ENCODE peak calls at places on chromosome 17, in four cellular contexts. F is A549, R is IMR-90, I is K562. J is an unnamed sample.

GRCh38 chr17:17535957-17536356 is 39.8 kb upstream of the RASD1 start:
- DNase-seq in F (peak), R (peak), I (no peak), J (no peak)

GRCh38 chr17:17053446-17054379 is 11.5 kb downstream of the MPRIP start:
- DNase-seq in F (no peak), R (no peak), I (no peak), J (no peak)

GRCh38 chr17:6572997-6573396 is 16.6 kb upstream of the PITPNM3 start:
- DNase-seq in F (no peak), R (no peak), I (no peak), J (no peak)

GRCh38 chr17:48162946-48163506 is 55.5 kb downstream of the SNX11 start:
- DNase-seq in F (peak), R (no peak), I (no peak), J (no peak)

GRCh38 chr17:29977836-29978235 is 36.4 kb downstream of the EFCAB5 start:
- DNase-seq in F (no peak), R (peak), I (no peak), J (no peak)

GRCh38 chr17:75571197-75571884 is 16.3 kb upstream of the MYO15B start:
- DNase-seq in F (no peak), R (peak), I (no peak), J (peak)

GRCh38 chr17:49358638-49359247 is 3.3 kb downstream of the ZNF652 start:
- DNase-seq in F (no peak), R (no peak), I (no peak), J (peak)

GRCh38 chr17:80036715-80037477 is 454 bp downstream of the CCDC40 start:
- DNase-seq in F (peak), R (no peak), I (peak), J (no peak)

GRCh38 chr17:65057520-65058075 is 1.1 kb upstream of the GNA13 start:
- DNase-seq in F (no peak), R (no peak), I (no peak), J (no peak)

GRCh38 chr17:57011482-57012015 is 33.6 kb downstream of the SCPEP1 start:
- DNase-seq in F (no peak), R (no peak), I (no peak), J (no peak)

GRCh38 chr17:7229504-7229903 is 4.8 kb downstream of the DVL2 start:
- DNase-seq in F (no peak), R (no peak), I (no peak), J (no peak)

GRCh38 chr17:55889271-55889670 is 138.4 kb downstream of the PCTP start:
- DNase-seq in F (no peak), R (no peak), I (no peak), J (no peak)

GRCh38 chr17:29368161-29368560 is 22.0 kb upstream of the TAOK1 start:
- DNase-seq in F (no peak), R (no peak), I (no peak), J (no peak)

GRCh38 chr17:6495450-6496115 is 51.3 kb downstream of the PIMREG start:
- DNase-seq in F (no peak), R (no peak), I (no peak), J (no peak)

GRCh38 chr17:61672140-61672539 is 81.1 kb upstream of the NACA2 start:
- DNase-seq in F (no peak), R (no peak), I (no peak), J (no peak)

GRCh38 chr17:75945202-75945601 is 4.4 kb upstream of the FBF1 start:
- DNase-seq in F (no peak), R (no peak), I (no peak), J (no peak)

GRCh38 chr17:68455756-68456528 is 1.4 kb downstream of the WIPI1 start:
- DNase-seq in F (no peak), R (peak), I (no peak), J (no peak)

GRCh38 chr17:28726912-28727726 is 1.1 kb upstream of the TLCD1 start:
- DNase-seq in F (peak), R (peak), I (peak), J (peak)

GRCh38 chr17:1643293-1643998 is 2.1 kb downstream of the SCARF1 start:
- DNase-seq in F (peak), R (no peak), I (no peak), J (no peak)

GRCh38 chr17:49756805-49757496 is 7.0 kb downstream of the FAM117A start:
- DNase-seq in F (no peak), R (no peak), I (no peak), J (no peak)

GRCh38 chr17:78359216-78359935 is 501 bp downstream of the SOCS3 start:
- DNase-seq in F (peak), R (no peak), I (peak), J (no peak)

GRCh38 chr17:56593073-56593740 is at the start of gene NOG:
- DNase-seq in F (peak), R (peak), I (peak), J (no peak)

GRCh38 chr17:34980681-34981537 is 597 bp downstream of the LIG3 start:
- DNase-seq in F (peak), R (peak), I (peak), J (peak)

GRCh38 chr17:3848229-3848628 is 2.2 kb upstream of the NCBP3 start:
- DNase-seq in F (no peak), R (no peak), I (no peak), J (no peak)

GRCh38 chr17:55466671-55467070 is 44.6 kb downstream of the SMIM36 start:
- DNase-seq in F (no peak), R (no peak), I (no peak), J (peak)

GRCh38 chr17:9336817-9337216 is 238.8 kb downstream of the STX8 start:
- DNase-seq in F (no peak), R (no peak), I (no peak), J (peak)

GRCh38 chr17:77995146-77995852 is 36.8 kb downstream of the TNRC6C start:
- DNase-seq in F (no peak), R (no peak), I (no peak), J (no peak)

GRCh38 chr17:54626146-54626703 is 274.4 kb upstream of the TOM1L1 start:
- DNase-seq in F (no peak), R (no peak), I (no peak), J (no peak)

GRCh38 chr17:49045376-49045775 is 48.2 kb downstream of the IGF2BP1 start:
- DNase-seq in F (no peak), R (peak), I (no peak), J (no peak)

GRCh38 chr17:43767053-43767712 is 8.6 kb upstream of the SOST start:
- DNase-seq in F (no peak), R (no peak), I (no peak), J (no peak)

GRCh38 chr17:29045734-29046133 is 2.8 kb downstream of the PIPOX start:
- DNase-seq in F (no peak), R (no peak), I (no peak), J (no peak)

GRCh38 chr17:1455748-1456599 is at the start of gene CRK:
- DNase-seq in F (peak), R (peak), I (peak), J (peak)

GRCh38 chr17:16987830-16988601 is 16.1 kb upstream of the TNFRSF13B start:
- DNase-seq in F (peak), R (peak), I (peak), J (peak)

GRCh38 chr17:48014603-48015037 is 23.0 kb downstream of the COPZ2 start:
- DNase-seq in F (no peak), R (no peak), I (peak), J (no peak)

GRCh38 chr17:82400206-82400605 is 17.9 kb upstream of the HEXD start:
- DNase-seq in F (no peak), R (peak), I (no peak), J (no peak)

GRCh38 chr17:16122697-16123434 is 92.5 kb downstream of the NCOR1 start:
- DNase-seq in F (no peak), R (peak), I (no peak), J (no peak)

GRCh38 chr17:58702708-58703107 is 10.3 kb downstream of the RAD51C start:
- DNase-seq in F (no peak), R (no peak), I (no peak), J (no peak)
- TF ChIP-seq ELK1 in F (no peak), R (no peak), I (no peak), J (no peak)

DNA sequence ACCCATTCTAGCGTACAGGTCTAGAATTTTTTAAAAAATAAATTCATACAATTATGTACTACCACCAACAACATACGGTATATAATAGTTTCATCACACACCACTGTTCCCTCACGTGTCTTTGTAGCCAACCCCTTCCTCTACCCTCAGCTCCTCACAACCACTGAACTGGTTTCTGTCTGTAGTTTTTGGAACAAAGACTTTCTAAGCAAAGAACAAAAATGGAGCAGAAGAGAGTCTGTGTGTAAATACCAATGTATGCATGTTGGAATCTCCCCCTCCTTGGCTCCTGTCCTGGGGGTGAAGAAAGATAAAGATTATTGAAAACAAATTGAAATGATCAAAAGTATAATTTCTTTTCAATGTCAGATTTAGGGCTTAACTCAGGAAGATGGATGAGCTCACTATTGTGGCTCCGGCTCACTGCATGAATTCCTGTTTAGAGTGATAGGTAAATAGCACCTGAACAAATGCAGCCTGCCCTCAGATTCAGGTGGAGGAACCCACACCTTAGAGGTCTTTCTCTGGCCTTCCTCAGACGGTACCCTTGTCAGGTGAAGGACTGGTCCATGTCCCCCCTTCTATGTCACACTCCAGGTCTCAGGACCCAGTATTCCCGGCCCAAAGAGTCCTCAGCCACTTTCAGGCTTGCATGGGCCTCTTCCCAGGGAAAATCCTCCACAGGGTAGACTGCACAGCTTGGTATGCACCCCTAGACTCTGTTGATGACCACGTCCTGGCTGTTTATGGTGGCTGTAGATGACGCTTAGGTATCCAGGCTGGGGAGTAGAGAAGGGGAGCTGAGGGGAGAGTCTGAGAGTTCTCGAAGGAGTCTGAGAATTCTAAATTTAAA is 32.1 kb upstream of the CCR7 start:
- DNase-seq in F (no peak), R (no peak), I (no peak), J (no peak)
- TF ChIP-seq ELK1 in F (no peak), R (no peak), I (no peak), J (no peak)

GRCh38 chr17:13523164-13523563 is 78.6 kb downstream of the HS3ST3A1 start:
- DNase-seq in F (no peak), R (no peak), I (no peak), J (no peak)

GRCh38 chr17:13522749-13523148 is 79.0 kb downstream of the HS3ST3A1 start:
- DNase-seq in F (no peak), R (no peak), I (no peak), J (no peak)

GRCh38 chr17:13521784-13522183 is 79.9 kb downstream of the HS3ST3A1 start:
- DNase-seq in F (no peak), R (no peak), I (peak), J (no peak)

GRCh38 chr17:13518271-13519000 is 83.3 kb downstream of the HS3ST3A1 start:
- DNase-seq in F (no peak), R (peak), I (peak), J (no peak)

DNA sequence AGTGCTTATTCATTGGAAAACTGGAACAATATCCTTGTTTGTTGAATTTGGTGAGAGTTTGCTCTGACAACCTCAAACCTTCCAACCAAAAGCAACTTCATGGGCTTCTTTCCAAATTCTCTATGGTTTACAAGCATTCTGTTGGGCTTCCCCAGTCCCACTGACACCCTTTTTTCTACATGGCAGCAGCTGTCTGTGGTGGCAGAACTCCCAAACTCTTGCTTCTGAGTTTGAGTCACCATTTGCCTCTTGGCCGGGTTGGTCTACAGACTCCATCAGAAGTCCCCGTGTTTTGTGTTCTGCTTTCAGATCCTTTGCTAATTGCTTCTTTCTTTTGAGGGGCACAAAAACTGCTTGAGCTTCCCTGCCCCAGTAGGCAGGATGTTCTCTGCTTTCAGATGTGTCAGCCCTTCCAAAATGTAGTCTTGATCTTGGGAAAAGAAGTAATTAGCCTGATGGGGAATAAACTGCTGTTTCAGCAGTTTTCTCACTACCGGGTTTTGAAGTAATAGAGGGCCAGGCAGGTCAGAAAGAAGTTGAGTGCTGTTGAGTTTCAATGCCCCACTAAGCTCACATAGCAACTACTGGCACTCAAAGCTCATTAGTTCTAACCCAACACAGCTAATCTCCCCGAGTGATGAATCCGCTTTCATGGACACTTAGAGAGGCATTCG is 80.7 kb downstream of the HS3ST3A1 start:
- DNase-seq in F (no peak), R (peak), I (no peak), J (peak)
- TF ChIP-seq ELK1 in F (no peak), R (no peak), I (no peak), J (no peak)

DNA sequence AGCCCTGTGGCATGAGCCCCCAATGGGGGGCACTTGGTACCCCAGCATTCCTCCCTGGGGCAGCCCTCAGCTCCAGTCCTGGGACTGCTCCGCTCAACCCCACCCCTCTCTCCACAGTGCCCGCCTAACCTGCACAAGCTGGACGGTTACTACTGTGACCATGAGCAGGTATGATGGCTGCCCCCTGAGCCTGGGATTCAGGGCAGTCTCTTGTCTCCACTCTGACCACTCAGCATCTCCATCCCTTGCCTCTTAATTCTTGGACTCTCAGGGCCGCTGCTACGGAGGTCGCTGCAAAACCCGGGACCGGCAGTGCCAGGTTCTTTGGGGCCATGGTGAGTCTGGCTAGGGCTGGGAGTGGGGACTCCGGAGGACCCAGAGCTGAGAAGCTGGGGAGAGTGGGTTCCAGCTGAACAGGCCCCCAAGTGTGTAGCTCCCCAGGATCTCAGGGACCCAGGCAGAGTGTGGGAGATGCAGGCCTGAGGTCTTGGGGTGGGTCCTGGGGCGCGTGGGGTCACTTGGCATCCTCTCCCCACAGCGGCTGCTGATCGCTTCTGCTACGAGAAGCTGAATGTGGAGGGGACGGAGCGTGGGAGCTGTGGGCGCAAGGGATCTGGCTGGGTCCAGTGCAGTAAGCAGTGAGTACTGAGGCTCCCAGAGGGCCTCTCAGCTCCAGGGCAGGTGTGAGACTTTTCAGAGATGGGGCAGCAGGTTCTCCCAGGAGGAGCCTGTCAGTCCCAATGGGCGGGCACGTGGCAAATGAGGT is 18.0 kb downstream of the ADAM11 start:
- DNase-seq in F (no peak), R (no peak), I (no peak), J (no peak)
- TF ChIP-seq ELK1 in F (no peak), R (no peak), I (no peak), J (no peak)

GRCh38 chr17:71405101-71405500 is 715.7 kb upstream of the SOX9 start:
- DNase-seq in F (no peak), R (no peak), I (no peak), J (no peak)
- TF ChIP-seq ELK1 in F (no peak), R (no peak), I (no peak), J (no peak)

GRCh38 chr17:39611441-39612112 is 3.9 kb upstream of the NEUROD2 start:
- DNase-seq in F (no peak), R (no peak), I (no peak), J (no peak)
- TF ChIP-seq ELK1 in F (no peak), R (no peak), I (no peak), J (no peak)

DNA sequence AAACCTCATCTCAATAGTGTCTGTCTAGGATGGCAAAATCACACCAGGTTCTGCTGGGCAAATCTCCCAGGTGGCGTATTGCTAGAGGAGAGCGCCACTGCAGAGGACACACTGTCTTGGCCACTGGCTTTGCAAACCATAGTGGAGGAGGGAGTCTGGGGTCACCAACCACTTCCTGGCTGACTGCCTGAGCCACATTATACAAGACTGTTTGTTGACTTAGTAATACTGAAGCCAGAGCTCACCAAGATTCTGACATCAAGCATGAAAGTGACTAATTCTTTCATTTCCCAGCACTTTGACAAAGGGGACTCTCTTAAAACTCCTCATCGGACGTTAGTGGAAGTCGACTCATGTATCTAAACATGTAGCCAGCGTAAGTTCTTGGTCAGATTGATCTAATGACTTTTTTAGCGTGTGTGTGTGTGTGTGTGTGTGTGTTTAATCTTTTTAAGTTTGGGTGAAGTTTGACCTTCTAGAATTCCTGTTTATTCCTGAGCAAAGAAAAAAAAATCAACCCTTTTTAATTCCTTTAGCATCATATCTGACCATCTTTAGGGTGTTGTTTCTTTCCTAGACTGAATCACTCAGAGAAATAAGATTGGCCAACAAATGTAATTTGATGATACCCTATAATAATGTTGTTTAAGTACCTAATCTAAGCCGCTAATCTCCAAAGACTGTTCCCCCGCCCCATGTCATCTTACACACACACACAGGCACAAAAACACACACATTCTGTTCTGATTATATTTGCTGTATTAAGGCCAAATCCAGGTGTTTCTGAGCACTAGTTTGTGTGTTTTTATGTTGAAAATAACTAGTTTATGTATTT is 13.8 kb downstream of the PITPNC1 start:
- DNase-seq in F (peak), R (peak), I (no peak), J (peak)
- TF ChIP-seq ELK1 in F (no peak), R (no peak), I (no peak), J (no peak)

GRCh38 chr17:38532451-38532850 is 73.3 kb downstream of the SRCIN1 start:
- DNase-seq in F (no peak), R (no peak), I (no peak), J (no peak)
- TF ChIP-seq ELK1 in F (no peak), R (no peak), I (no peak), J (no peak)

DNA sequence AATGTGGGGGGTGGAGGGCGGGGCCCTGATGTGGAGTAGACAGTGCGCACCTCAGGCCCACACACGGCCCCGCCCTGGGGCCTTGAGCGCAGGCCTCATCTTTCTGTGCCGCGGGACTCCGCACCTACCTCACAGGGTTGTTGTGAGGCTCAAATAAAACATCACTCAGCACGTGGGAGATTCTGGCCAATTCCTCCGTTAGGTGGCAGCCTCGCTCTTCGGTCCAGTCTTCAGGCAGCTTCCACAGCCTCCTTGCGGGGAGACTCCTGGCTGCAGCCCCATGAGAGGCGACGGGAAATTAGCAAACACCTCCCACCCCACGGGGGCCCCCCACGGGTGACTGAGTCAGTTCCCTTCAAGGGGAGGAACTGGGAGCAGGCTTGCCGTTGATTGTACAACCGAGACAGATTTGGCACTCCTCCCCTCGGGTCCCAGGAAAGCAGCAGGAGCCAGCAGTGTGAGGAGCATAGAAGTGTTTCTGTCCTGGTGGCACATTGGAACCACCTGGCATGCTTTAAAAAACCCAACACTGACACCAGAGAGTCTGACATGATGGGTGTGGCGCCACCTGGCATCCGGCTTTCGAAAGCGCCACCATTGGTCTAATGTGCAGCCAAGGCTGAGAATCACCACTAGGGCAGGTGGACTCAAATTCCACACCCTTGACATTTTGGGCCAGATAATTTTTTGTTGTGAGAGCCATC is 7.6 kb downstream of the MRM1 start:
- DNase-seq in F (no peak), R (peak), I (peak), J (no peak)
- TF ChIP-seq ELK1 in F (no peak), R (no peak), I (no peak), J (no peak)

J was measured in GM12878.